ENCODE peak calls at places on chromosomes 1 and 21, in eight cellular contexts. One of them, this sample, is unnamed.

GRCh38 chr1:27391511-27392095 is 819 bp upstream of the GPR3 start:
- DNase-seq in fibroblast of pulmonary artery: peak
- DNase-seq in glutamatergic neuron: no peak
- DNase-seq in type B pancreatic cell: no peak
- DNase-seq in GM20000: peak
- DNase-seq in GM06990: no peak
- DNase-seq in B cell: no peak
- DNase-seq in psoas muscle: no peak
- DNase-seq in this sample: no peak

GRCh38 chr1:75023005-75023404 is 111.2 kb upstream of the LHX8 start:
- DNase-seq in type B pancreatic cell: no peak
- DNase-seq in GM06990: no peak
- DNase-seq in fibroblast of pulmonary artery: no peak
- DNase-seq in B cell: no peak
- DNase-seq in glutamatergic neuron: no peak
- DNase-seq in GM20000: no peak
- DNase-seq in psoas muscle: no peak
- DNase-seq in this sample: no peak

GRCh38 chr1:193479187-193479586 is 292.8 kb upstream of the B3GALT2 start:
- DNase-seq in type B pancreatic cell: no peak
- DNase-seq in GM06990: peak
- DNase-seq in psoas muscle: no peak
- DNase-seq in glutamatergic neuron: no peak
- DNase-seq in fibroblast of pulmonary artery: no peak
- DNase-seq in GM20000: peak
- DNase-seq in B cell: peak
- DNase-seq in this sample: no peak

GRCh38 chr1:199396456-199396855 is 631.1 kb upstream of the NR5A2 start:
- DNase-seq in psoas muscle: no peak
- DNase-seq in GM06990: no peak
- DNase-seq in type B pancreatic cell: no peak
- DNase-seq in GM20000: no peak
- DNase-seq in glutamatergic neuron: no peak
- DNase-seq in B cell: no peak
- DNase-seq in fibroblast of pulmonary artery: no peak
- DNase-seq in this sample: no peak

GRCh38 chr1:246072456-246072855 is 434.6 kb downstream of the SMYD3 start:
- DNase-seq in fibroblast of pulmonary artery: no peak
- DNase-seq in B cell: no peak
- DNase-seq in GM06990: no peak
- DNase-seq in glutamatergic neuron: no peak
- DNase-seq in GM20000: no peak
- DNase-seq in type B pancreatic cell: no peak
- DNase-seq in psoas muscle: no peak
- DNase-seq in this sample: no peak

GRCh38 chr1:206551985-206552325 is 44.6 kb downstream of the RASSF5 start:
- DNase-seq in GM20000: no peak
- DNase-seq in psoas muscle: no peak
- DNase-seq in B cell: no peak
- DNase-seq in type B pancreatic cell: no peak
- DNase-seq in fibroblast of pulmonary artery: no peak
- DNase-seq in GM06990: no peak
- DNase-seq in glutamatergic neuron: no peak
- DNase-seq in this sample: no peak

GRCh38 chr1:164562947-164563346 is 4.0 kb downstream of the PBX1 start:
- DNase-seq in glutamatergic neuron: no peak
- DNase-seq in psoas muscle: no peak
- DNase-seq in B cell: no peak
- DNase-seq in GM20000: no peak
- DNase-seq in type B pancreatic cell: no peak
- DNase-seq in GM06990: no peak
- DNase-seq in fibroblast of pulmonary artery: no peak
- DNase-seq in this sample: no peak

GRCh38 chr1:214525535-214526019 is 25.8 kb downstream of the PTPN14 start:
- DNase-seq in GM06990: no peak
- DNase-seq in glutamatergic neuron: no peak
- DNase-seq in type B pancreatic cell: no peak
- DNase-seq in GM20000: no peak
- DNase-seq in B cell: no peak
- DNase-seq in fibroblast of pulmonary artery: no peak
- DNase-seq in psoas muscle: no peak
- DNase-seq in this sample: no peak

GRCh38 chr1:177913762-177914540 is 55.9 kb downstream of the SEC16B start:
- DNase-seq in psoas muscle: no peak
- DNase-seq in GM20000: no peak
- DNase-seq in type B pancreatic cell: no peak
- DNase-seq in B cell: no peak
- DNase-seq in GM06990: no peak
- DNase-seq in glutamatergic neuron: peak
- DNase-seq in fibroblast of pulmonary artery: peak
- DNase-seq in this sample: no peak

DNA sequence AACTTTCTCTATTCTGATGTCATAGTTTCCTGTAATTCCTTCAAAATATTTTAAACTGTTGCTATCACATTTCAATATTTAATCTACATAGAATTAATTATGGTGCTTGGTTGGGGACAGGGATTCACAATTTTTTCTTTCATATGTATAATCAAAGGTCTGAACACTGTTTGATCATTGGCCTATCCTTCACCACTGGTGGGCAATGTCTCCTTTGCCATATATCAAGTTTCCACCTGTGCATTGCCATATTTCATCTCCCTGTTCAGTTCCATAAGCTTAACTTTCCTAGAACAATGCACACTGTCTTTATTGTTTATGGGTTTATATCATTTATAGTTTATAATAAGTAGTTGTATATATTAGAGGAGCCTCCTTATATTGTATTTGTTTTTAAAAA is 374.9 kb upstream of the PTBP2 start:
- DNase-seq in psoas muscle: no peak
- DNase-seq in glutamatergic neuron: no peak
- DNase-seq in fibroblast of pulmonary artery: no peak
- DNase-seq in GM06990: no peak
- DNase-seq in B cell: no peak
- DNase-seq in type B pancreatic cell: no peak
- DNase-seq in GM20000: no peak
- DNase-seq in this sample: no peak
- TF ChIP-seq CTCF in psoas muscle: no peak
- TF ChIP-seq CTCF in glutamatergic neuron: no peak
- TF ChIP-seq CTCF in fibroblast of pulmonary artery: peak
- TF ChIP-seq CTCF in GM06990: no peak
- TF ChIP-seq CTCF in B cell: no peak
- TF ChIP-seq CTCF in type B pancreatic cell: no peak
- TF ChIP-seq CTCF in GM20000: no peak
- TF ChIP-seq CTCF in this sample: no peak

GRCh38 chr21:39726133-39726532 is 18.9 kb upstream of the IGSF5 start:
- DNase-seq in GM06990: no peak
- DNase-seq in fibroblast of pulmonary artery: no peak
- DNase-seq in glutamatergic neuron: no peak
- DNase-seq in GM20000: no peak
- DNase-seq in B cell: no peak
- DNase-seq in psoas muscle: no peak
- DNase-seq in type B pancreatic cell: no peak
- DNase-seq in this sample: no peak
- TF ChIP-seq CTCF in GM06990: no peak
- TF ChIP-seq CTCF in fibroblast of pulmonary artery: no peak
- TF ChIP-seq CTCF in glutamatergic neuron: no peak
- TF ChIP-seq CTCF in GM20000: no peak
- TF ChIP-seq CTCF in B cell: no peak
- TF ChIP-seq CTCF in psoas muscle: no peak
- TF ChIP-seq CTCF in type B pancreatic cell: peak
- TF ChIP-seq CTCF in this sample: no peak

GRCh38 chr1:52348704-52349301 is 17.2 kb downstream of the CC2D1B start:
- DNase-seq in fibroblast of pulmonary artery: peak
- DNase-seq in type B pancreatic cell: peak
- DNase-seq in glutamatergic neuron: peak
- DNase-seq in GM20000: no peak
- DNase-seq in GM06990: no peak
- DNase-seq in psoas muscle: no peak
- DNase-seq in B cell: no peak
- DNase-seq in this sample: no peak
- TF ChIP-seq CTCF in fibroblast of pulmonary artery: peak
- TF ChIP-seq CTCF in type B pancreatic cell: peak
- TF ChIP-seq CTCF in glutamatergic neuron: no peak
- TF ChIP-seq CTCF in GM20000: no peak
- TF ChIP-seq CTCF in GM06990: no peak
- TF ChIP-seq CTCF in psoas muscle: peak
- TF ChIP-seq CTCF in B cell: no peak
- TF ChIP-seq CTCF in this sample: peak

DNA sequence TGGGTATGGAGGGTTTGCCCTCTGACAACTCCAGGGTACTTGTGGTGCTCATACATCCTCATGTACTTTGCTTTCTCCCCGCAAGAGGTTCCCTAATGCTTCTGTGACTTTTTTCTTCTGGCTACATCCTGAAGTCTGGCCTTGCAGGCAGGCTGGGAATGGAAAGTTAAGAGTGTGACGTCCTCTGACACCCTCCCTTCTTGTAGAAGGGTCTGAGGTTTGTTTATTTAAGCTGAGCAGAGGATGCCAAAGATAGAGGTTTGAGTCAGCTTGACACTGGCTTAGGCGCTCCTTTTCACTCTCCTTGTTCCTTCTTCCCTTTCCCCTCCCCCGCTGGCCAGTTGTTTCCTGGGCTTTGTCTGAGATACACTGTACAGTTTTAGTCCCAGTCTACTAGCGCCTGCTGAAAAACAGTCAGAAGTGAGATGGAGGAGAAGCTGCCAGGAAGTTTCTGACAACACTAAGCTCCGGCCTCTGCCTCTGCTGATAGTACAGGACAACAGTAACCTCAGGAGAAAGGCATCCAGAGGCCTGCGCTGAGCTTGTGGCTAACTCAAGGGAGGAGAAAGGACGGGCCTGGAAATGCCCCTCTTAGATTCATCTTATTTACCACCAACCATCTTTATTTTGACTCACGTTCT is at the start of gene MACF1:
- DNase-seq in type B pancreatic cell: no peak
- DNase-seq in GM20000: no peak
- DNase-seq in GM06990: no peak
- DNase-seq in glutamatergic neuron: no peak
- DNase-seq in B cell: no peak
- DNase-seq in psoas muscle: peak
- DNase-seq in fibroblast of pulmonary artery: peak
- DNase-seq in this sample: no peak
- TF ChIP-seq CTCF in type B pancreatic cell: peak
- TF ChIP-seq CTCF in GM20000: no peak
- TF ChIP-seq CTCF in GM06990: no peak
- TF ChIP-seq CTCF in glutamatergic neuron: no peak
- TF ChIP-seq CTCF in B cell: no peak
- TF ChIP-seq CTCF in psoas muscle: peak
- TF ChIP-seq CTCF in fibroblast of pulmonary artery: peak
- TF ChIP-seq CTCF in this sample: no peak

DNA sequence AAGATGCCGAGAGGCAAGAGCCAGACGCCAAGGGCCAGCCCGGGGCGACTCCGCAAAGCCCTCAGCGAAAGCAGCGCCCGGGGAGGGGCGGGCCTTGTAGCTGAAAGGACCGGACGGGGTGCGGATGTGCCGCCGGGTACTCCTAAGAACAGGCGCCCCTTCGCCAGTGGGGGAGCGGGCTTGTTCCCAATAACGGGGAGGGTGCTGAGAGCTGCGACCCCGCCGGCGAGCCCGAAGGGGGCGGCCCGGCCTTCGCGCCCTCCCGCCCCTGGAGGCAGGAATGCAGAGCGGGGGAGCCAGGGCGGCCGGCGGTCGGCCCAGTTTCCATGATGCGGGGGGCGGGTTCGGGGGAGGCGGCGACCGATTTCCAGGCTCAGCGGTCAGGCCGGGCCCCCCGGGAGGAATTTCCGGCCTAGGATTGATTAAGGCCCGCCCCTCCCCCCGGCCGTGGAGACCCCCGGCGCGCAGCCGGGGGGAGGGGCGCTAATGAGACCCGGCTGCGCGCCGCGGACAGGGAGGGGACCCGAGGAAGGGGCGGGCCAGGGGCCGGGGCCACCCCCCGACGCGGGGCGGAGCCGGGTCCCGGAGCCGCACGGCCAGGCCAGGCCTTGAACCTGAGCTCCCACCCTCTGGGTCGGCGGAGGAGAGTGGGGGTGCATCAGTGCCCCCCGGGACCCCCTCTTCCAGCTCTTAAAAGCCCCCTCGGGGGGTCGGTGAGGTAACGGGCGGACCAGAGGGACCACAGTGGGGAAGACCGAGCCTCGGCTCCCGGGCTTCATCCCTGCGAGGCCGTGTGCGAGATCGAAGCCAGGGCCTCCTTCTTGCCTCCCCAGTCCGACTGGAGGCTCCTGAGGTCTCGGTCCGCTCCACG is 898 bp upstream of the TMEM200B start:
- DNase-seq in fibroblast of pulmonary artery: peak
- DNase-seq in type B pancreatic cell: peak
- DNase-seq in B cell: peak
- DNase-seq in GM20000: peak
- DNase-seq in glutamatergic neuron: peak
- DNase-seq in psoas muscle: peak
- DNase-seq in GM06990: peak
- DNase-seq in this sample: peak
- TF ChIP-seq CTCF in fibroblast of pulmonary artery: peak
- TF ChIP-seq CTCF in type B pancreatic cell: peak
- TF ChIP-seq CTCF in B cell: no peak
- TF ChIP-seq CTCF in GM20000: no peak
- TF ChIP-seq CTCF in glutamatergic neuron: peak
- TF ChIP-seq CTCF in psoas muscle: peak
- TF ChIP-seq CTCF in GM06990: no peak
- TF ChIP-seq CTCF in this sample: no peak

DNA sequence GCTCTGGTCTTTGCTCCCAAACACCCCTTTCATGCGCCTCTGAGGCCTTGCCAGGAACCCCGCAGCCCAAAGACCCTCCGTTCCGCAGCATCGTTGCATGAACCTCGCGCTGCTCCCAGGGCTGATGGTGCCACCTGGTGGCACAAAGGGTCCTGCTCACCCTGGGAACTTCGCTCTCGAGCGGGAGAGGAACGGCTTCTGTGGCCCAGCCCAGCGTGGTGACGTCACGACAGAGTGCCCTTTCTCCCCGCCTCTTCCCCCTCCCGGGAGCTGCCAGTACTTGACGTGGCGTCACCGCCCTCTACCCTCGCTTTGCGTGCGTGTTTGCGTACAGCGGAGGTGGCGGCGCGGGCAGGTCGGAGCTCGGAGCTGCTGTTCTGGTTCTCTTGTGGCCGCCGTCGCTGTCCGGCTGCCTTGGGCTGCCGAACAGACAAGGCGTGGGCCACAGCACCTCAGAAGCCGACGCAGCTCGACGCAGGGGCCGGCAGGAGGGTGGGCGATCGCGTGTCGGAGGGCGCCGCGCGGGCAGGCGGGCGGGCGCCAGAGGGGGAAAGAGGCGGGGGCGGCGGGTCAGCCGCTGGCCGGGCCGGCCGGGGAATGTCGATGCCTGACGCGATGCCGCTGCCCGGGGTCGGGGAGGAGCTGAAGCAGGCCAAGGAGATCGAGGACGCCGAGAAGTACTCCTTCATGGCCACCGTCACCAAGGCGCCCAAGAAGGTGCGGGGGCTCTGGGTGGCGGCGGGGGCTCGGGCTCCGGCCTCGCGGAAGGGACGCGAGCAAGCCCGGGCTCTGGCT is at the start of gene AHCYL1:
- DNase-seq in GM20000: peak
- DNase-seq in GM06990: peak
- DNase-seq in type B pancreatic cell: peak
- DNase-seq in B cell: peak
- DNase-seq in fibroblast of pulmonary artery: peak
- DNase-seq in psoas muscle: peak
- DNase-seq in glutamatergic neuron: peak
- DNase-seq in this sample: peak
- TF ChIP-seq CTCF in GM20000: peak
- TF ChIP-seq CTCF in GM06990: peak
- TF ChIP-seq CTCF in type B pancreatic cell: peak
- TF ChIP-seq CTCF in B cell: peak
- TF ChIP-seq CTCF in fibroblast of pulmonary artery: peak
- TF ChIP-seq CTCF in psoas muscle: peak
- TF ChIP-seq CTCF in glutamatergic neuron: peak
- TF ChIP-seq CTCF in this sample: peak

GRCh38 chr21:45416619-45417018 is 11.7 kb downstream of the COL18A1 start:
- DNase-seq in glutamatergic neuron: peak
- DNase-seq in GM06990: no peak
- DNase-seq in type B pancreatic cell: no peak
- DNase-seq in psoas muscle: peak
- DNase-seq in B cell: no peak
- DNase-seq in GM20000: no peak
- DNase-seq in fibroblast of pulmonary artery: no peak
- DNase-seq in this sample: no peak
- TF ChIP-seq CTCF in glutamatergic neuron: no peak
- TF ChIP-seq CTCF in GM06990: no peak
- TF ChIP-seq CTCF in type B pancreatic cell: no peak
- TF ChIP-seq CTCF in psoas muscle: no peak
- TF ChIP-seq CTCF in B cell: no peak
- TF ChIP-seq CTCF in GM20000: no peak
- TF ChIP-seq CTCF in fibroblast of pulmonary artery: no peak
- TF ChIP-seq CTCF in this sample: no peak

This sample was measured in D721Med.